ENCODE peak calls at places on chromosomes 7 and 10, in five cellular contexts. F is NCI-H1092, G is AG20443, M is amygdala, D is Daoy. W is an unnamed sample.

GRCh38 chr7:151585744-151586424 is 66.2 kb upstream of the RHEB start:
- DNase-seq in G (no peak), D (peak), M (no peak), F (no peak), W (no peak)

GRCh38 chr10:130664526-130664925 is 528.3 kb downstream of the GLRX3 start:
- DNase-seq in G (no peak), F (no peak), D (no peak), M (no peak), W (no peak)

GRCh38 chr7:82559203-82559805 is 115.7 kb upstream of the CACNA2D1 start:
- DNase-seq in G (no peak), M (no peak), D (no peak), F (peak), W (peak)

GRCh38 chr10:30625110-30625509 is 4.4 kb downstream of the LYZL2 start:
- DNase-seq in G (peak), M (no peak), D (no peak), F (no peak), W (no peak)

GRCh38 chr10:25492040-25492439 is 317.2 kb downstream of the GPR158 start:
- DNase-seq in F (no peak), G (no peak), M (no peak), D (no peak), W (no peak)

GRCh38 chr10:33937987-33938386 is 603.5 kb upstream of the NRP1 start:
- DNase-seq in G (no peak), M (no peak), D (no peak), F (no peak), W (no peak)

GRCh38 chr7:157399086-157399687 is 62.4 kb downstream of the DNAJB6 start:
- DNase-seq in F (no peak), M (no peak), G (no peak), D (no peak), W (no peak)

GRCh38 chr7:4225352-4225751 is 456.7 kb upstream of the FOXK1 start:
- DNase-seq in D (no peak), M (no peak), F (no peak), G (no peak), W (no peak)

GRCh38 chr10:99711129-99711719 is 20.7 kb downstream of the COX15 start:
- DNase-seq in G (peak), D (peak), M (no peak), F (no peak), W (no peak)

GRCh38 chr7:134645935-134646334 is 718 bp upstream of the BPGM start:
- DNase-seq in G (peak), M (no peak), D (peak), F (no peak), W (no peak)

GRCh38 chr7:100132697-100133137 is 6.0 kb downstream of the MBLAC1 start:
- DNase-seq in F (peak), G (peak), M (peak), D (peak), W (peak)

GRCh38 chr7:2576742-2577491 is 18.1 kb downstream of the IQCE start:
- DNase-seq in F (no peak), M (no peak), G (no peak), D (no peak), W (no peak)

GRCh38 chr7:83452256-83452655 is 196.7 kb downstream of the SEMA3E start:
- DNase-seq in G (no peak), M (no peak), D (no peak), F (no peak), W (no peak)

GRCh38 chr7:75888464-75889222 is 9.8 kb downstream of the RHBDD2 start:
- DNase-seq in M (peak), G (no peak), F (no peak), D (no peak), W (no peak)